ENCODE peak calls at places on chromosomes 4 and X, in four cellular contexts. J is kidney epithelial cell; H is left ventricle myocardium inferior; O is activated T-cell treated with anti-CD3 and anti-CD28 coated beads, Interleukin-2, amount 50 U/mL, for 4 hours. D is an unnamed sample.
A peak's percentile ranks its signal among the peaks of the same experiment; 100 is the strongest.

GRCh38 chrX:44828008-44828605 is 15.7 kb upstream of the DUSP21 start:
- DNase-seq in J (peak; percentile 32), H (no peak), O (no peak), D (no peak)

GRCh38 chrX:49644991-49645637 is 46.3 kb downstream of the GAGE1 start:
- DNase-seq in J (no peak), H (no peak), O (no peak), D (no peak)

GRCh38 chr4:7055111-7055989 is 12.2 kb downstream of the TADA2B start:
- DNase-seq in J (no peak), H (no peak), O (no peak), D (no peak)

GRCh38 chrX:19565605-19566004 is 50.3 kb upstream of the MAP3K15 start:
- DNase-seq in J (no peak), H (no peak), O (no peak), D (no peak)

GRCh38 chrX:20718592-20718991 is 451.9 kb upstream of the RPS6KA3 start:
- DNase-seq in J (no peak), H (no peak), O (no peak), D (no peak)

GRCh38 chr4:123952530-123953274 is 556.1 kb downstream of the SPRY1 start:
- DNase-seq in J (no peak), H (no peak), O (no peak), D (no peak)

GRCh38 chr4:5785806-5786680 is 75.0 kb downstream of the EVC start:
- DNase-seq in J (peak; percentile 21), H (no peak), O (no peak), D (no peak)

GRCh38 chr4:119480331-119480730 is 148.3 kb downstream of the PDE5A start:
- DNase-seq in J (no peak), H (no peak), O (no peak), D (no peak)

GRCh38 chrX:19659929-19660328 is 144.6 kb upstream of the MAP3K15 start:
- DNase-seq in J (no peak), H (no peak), O (no peak), D (no peak)

GRCh38 chrX:118675336-118675965 is 52.0 kb upstream of the IL13RA1 start:
- DNase-seq in J (no peak), H (no peak), O (no peak), D (no peak)

GRCh38 chrX:1292581-1293310 is 24.1 kb downstream of the CSF2RA start:
- DNase-seq in J (no peak), H (no peak), O (no peak), D (no peak)

GRCh38 chrX:104669063-104669462 is 103.1 kb downstream of the IL1RAPL2 start:
- DNase-seq in J (no peak), H (no peak), O (no peak), D (no peak)

GRCh38 chr4:118683513-118683912 is 1.7 kb upstream of the METTL14 start:
- DNase-seq in J (no peak), H (no peak), O (no peak), D (no peak)

GRCh38 chrX:149939271-149940014 is 1.2 kb upstream of the EOLA2 start:
- DNase-seq in J (no peak), H (peak; percentile 94), O (peak; percentile 85), D (peak; percentile 94)

GRCh38 chrX:38804481-38805293 is 3.4 kb downstream of the MID1IP1 start:
- DNase-seq in J (no peak), H (peak; percentile 33), O (peak; percentile 23), D (no peak)

GRCh38 chr4:20944451-20944850 is 244.2 kb downstream of the PACRGL start:
- DNase-seq in J (no peak), H (no peak), O (no peak), D (no peak)

GRCh38 chrX:155966876-155967275 is 30.6 kb upstream of the IL9R start:
- DNase-seq in J (no peak), H (no peak), O (no peak), D (no peak)

GRCh38 chr4:90012918-90013317 is 114.3 kb upstream of the CCSER1 start:
- DNase-seq in J (no peak), H (no peak), O (no peak), D (no peak)

GRCh38 chr4:79213040-79213439 is 112.8 kb downstream of the NAA11 start:
- DNase-seq in J (no peak), H (no peak), O (no peak), D (no peak)

GRCh38 chr4:169773889-169774288 is 16.1 kb upstream of the HPF1 start:
- DNase-seq in J (no peak), H (no peak), O (no peak), D (no peak)

GRCh38 chr4:151226004-151226932 is 50.7 kb upstream of the PRSS48 start:
- DNase-seq in J (peak; percentile 77), H (no peak), O (no peak), D (no peak)

D was measured in gastrocnemius medialis.